ENCODE peak calls at places on chromosome X, in ten cellular contexts. O, K, L, A, E, H, S, J, P and U are unnamed samples.

GRCh38 chrX:19846995-19847790 is 40.2 kb downstream of the SH3KBP1 start:
- DNase-seq in O (no peak), K (no peak), L (peak), A (peak), E (no peak), H (no peak), S (no peak), J (no peak), P (no peak), U (no peak)

GRCh38 chrX:13110427-13111324 is 66.3 kb upstream of the FAM9C start:
- DNase-seq in O (no peak), K (peak), L (peak), A (no peak), E (no peak), H (no peak), S (no peak), J (no peak), P (no peak), U (peak)

GRCh38 chrX:34365482-34365881 is 233.4 kb upstream of the FAM47A start:
- DNase-seq in O (no peak), K (no peak), L (peak), A (peak), E (no peak), H (no peak), S (no peak), J (no peak), P (no peak), U (no peak)

GRCh38 chrX:119606508-119607389 is 525 bp upstream of the NKRF start:
- DNase-seq in O (no peak), K (no peak), L (no peak), A (peak), E (no peak), H (no peak), S (no peak), J (no peak), P (no peak), U (no peak)

GRCh38 chrX:72307646-72308051 is 1.9 kb upstream of the CITED1 start:
- DNase-seq in O (no peak), K (no peak), L (no peak), A (no peak), E (no peak), H (no peak), S (no peak), J (no peak), P (no peak), U (no peak)

GRCh38 chrX:153400146-153401132 is 711 bp downstream of the PNMA6E start:
- DNase-seq in O (no peak), K (peak), L (peak), A (peak), E (peak), H (peak), S (no peak), J (no peak), P (no peak), U (no peak)

GRCh38 chrX:41922125-41922521 is 1.2 kb downstream of the CASK start:
- DNase-seq in O (no peak), K (no peak), L (peak), A (peak), E (no peak), H (no peak), S (no peak), J (no peak), P (no peak), U (no peak)

GRCh38 chrX:13283968-13284914 is 35.6 kb downstream of the ATXN3L start:
- DNase-seq in O (no peak), K (no peak), L (peak), A (no peak), E (no peak), H (no peak), S (no peak), J (no peak), P (no peak), U (no peak)

GRCh38 chrX:103384672-103385071 is 8.3 kb downstream of the BEX3 start:
- DNase-seq in O (no peak), K (no peak), L (no peak), A (no peak), E (no peak), H (no peak), S (no peak), J (no peak), P (no peak), U (no peak)

GRCh38 chrX:153495362-153495751 is 577 bp downstream of the BGN start:
- DNase-seq in O (no peak), K (no peak), L (no peak), A (no peak), E (no peak), H (no peak), S (no peak), J (no peak), P (no peak), U (no peak)

GRCh38 chrX:67610282-67610681 is 66.5 kb downstream of the AR start:
- DNase-seq in O (no peak), K (no peak), L (no peak), A (no peak), E (no peak), H (no peak), S (no peak), J (no peak), P (no peak), U (no peak)

GRCh38 chrX:47629419-47630210 is at the start of gene CFP:
- DNase-seq in O (no peak), K (no peak), L (no peak), A (no peak), E (no peak), H (no peak), S (no peak), J (no peak), P (no peak), U (no peak)

GRCh38 chrX:80430826-80431501 is 10.7 kb downstream of the TENT5D start:
- DNase-seq in O (no peak), K (no peak), L (no peak), A (no peak), E (no peak), H (no peak), S (no peak), J (no peak), P (no peak), U (no peak)

GRCh38 chrX:13000311-13000811 is 25.5 kb downstream of the TMSB4X start:
- DNase-seq in O (no peak), K (no peak), L (no peak), A (peak), E (no peak), H (no peak), S (peak), J (no peak), P (no peak), U (no peak)

GRCh38 chrX:78092296-78092695 is 11.8 kb upstream of the PGK1 start:
- DNase-seq in O (no peak), K (no peak), L (peak), A (no peak), E (peak), H (no peak), S (peak), J (no peak), P (no peak), U (no peak)

GRCh38 chrX:145552643-145553042 is 265.0 kb upstream of the SLITRK2 start:
- DNase-seq in O (no peak), K (no peak), L (no peak), A (no peak), E (no peak), H (no peak), S (no peak), J (no peak), P (no peak), U (no peak)

GRCh38 chrX:71533514-71533849 is 578 bp downstream of the OGT start:
- DNase-seq in O (no peak), K (no peak), L (no peak), A (no peak), E (no peak), H (no peak), S (no peak), J (no peak), P (no peak), U (no peak)

GRCh38 chrX:68681443-68681941 is 34.0 kb downstream of the STARD8 start:
- DNase-seq in O (no peak), K (no peak), L (no peak), A (no peak), E (no peak), H (no peak), S (peak), J (no peak), P (no peak), U (no peak)

GRCh38 chrX:7065473-7065872 is 82.0 kb upstream of the STS start:
- DNase-seq in O (no peak), K (no peak), L (no peak), A (no peak), E (no peak), H (no peak), S (no peak), J (no peak), P (no peak), U (no peak)

GRCh38 chrX:151370906-151371305 is 26.1 kb upstream of the VMA21 start:
- DNase-seq in O (no peak), K (no peak), L (no peak), A (no peak), E (peak), H (no peak), S (no peak), J (no peak), P (no peak), U (no peak)

GRCh38 chrX:38215141-38215540 is 5.5 kb downstream of the SRPX start:
- DNase-seq in O (no peak), K (no peak), L (peak), A (no peak), E (no peak), H (no peak), S (no peak), J (no peak), P (no peak), U (no peak)

GRCh38 chrX:20333672-20334071 is 67.0 kb upstream of the RPS6KA3 start:
- DNase-seq in O (no peak), K (no peak), L (no peak), A (no peak), E (no peak), H (no peak), S (no peak), J (no peak), P (no peak), U (no peak)

GRCh38 chrX:103423955-103424640 is 47.8 kb downstream of the BEX3 start:
- DNase-seq in O (no peak), K (no peak), L (no peak), A (no peak), E (no peak), H (no peak), S (no peak), J (no peak), P (no peak), U (no peak)

GRCh38 chrX:15344106-15344505 is 8.8 kb upstream of the PIGA start:
- DNase-seq in O (no peak), K (no peak), L (no peak), A (no peak), E (no peak), H (no peak), S (no peak), J (no peak), P (no peak), U (no peak)

DNA sequence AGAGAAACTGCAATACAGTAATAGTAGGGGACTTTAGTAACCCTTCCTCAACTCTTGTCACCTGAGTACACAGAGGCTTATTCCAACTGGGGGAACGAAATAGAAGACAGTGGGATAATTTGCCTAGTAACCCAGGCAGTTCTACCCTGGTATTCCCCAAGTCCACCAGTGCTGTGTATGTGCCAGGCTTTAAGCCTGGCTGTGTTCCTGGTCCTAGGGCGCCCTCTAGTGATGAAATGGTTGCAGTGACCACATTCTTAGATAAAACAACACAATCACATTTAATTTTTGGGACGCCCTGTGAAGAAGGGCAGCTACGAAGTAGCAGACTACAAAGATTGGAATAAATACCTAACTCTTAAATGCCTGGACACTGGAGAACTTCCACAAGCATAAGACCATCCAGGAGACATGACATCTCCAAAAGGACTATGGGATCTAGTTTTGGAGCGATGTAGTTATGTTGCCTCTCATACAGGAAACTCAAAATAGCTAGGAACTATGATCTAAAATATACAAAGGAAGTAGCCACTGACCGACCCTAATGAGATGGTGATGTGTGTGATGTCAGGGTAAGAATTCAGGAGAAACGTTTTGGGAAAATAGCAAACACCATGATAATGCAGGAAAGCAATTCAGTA is 288.5 kb upstream of the ZCCHC13 start:
- DNase-seq in O (peak), K (peak), L (peak), A (peak), E (peak), H (no peak), S (peak), J (no peak), P (peak), U (no peak)
- TF ChIP-seq POLR2A in O (no peak), K (no peak), L (no peak), A (no peak), E (no peak), H (no peak), S (no peak), J (no peak), P (no peak), U (no peak)

GRCh38 chrX:9341305-9342201 is 123.3 kb upstream of the TBL1X start:
- DNase-seq in O (peak), K (peak), L (peak), A (peak), E (no peak), H (peak), S (peak), J (no peak), P (peak), U (no peak)

GRCh38 chrX:9343971-9344370 is 120.9 kb upstream of the TBL1X start:
- DNase-seq in O (no peak), K (no peak), L (no peak), A (no peak), E (no peak), H (no peak), S (no peak), J (no peak), P (no peak), U (no peak)

GRCh38 chrX:9340619-9341304 is 124.1 kb upstream of the TBL1X start:
- DNase-seq in O (no peak), K (peak), L (peak), A (peak), E (no peak), H (peak), S (peak), J (no peak), P (peak), U (no peak)

GRCh38 chrX:9339603-9340569 is 125.0 kb upstream of the TBL1X start:
- DNase-seq in O (no peak), K (peak), L (no peak), A (peak), E (no peak), H (peak), S (no peak), J (no peak), P (peak), U (no peak)

GRCh38 chrX:9342581-9343051 is 122.2 kb upstream of the TBL1X start:
- DNase-seq in O (peak), K (peak), L (peak), A (peak), E (peak), H (peak), S (no peak), J (peak), P (peak), U (no peak)
- TF ChIP-seq POLR2A in O (no peak), K (no peak), L (no peak), A (no peak), E (no peak), H (no peak), S (no peak), J (no peak), P (no peak), U (no peak)

GRCh38 chrX:45849261-45849660 is 648.6 kb upstream of the DIPK2B start:
- DNase-seq in O (no peak), K (no peak), L (peak), A (no peak), E (peak), H (no peak), S (no peak), J (no peak), P (no peak), U (no peak)

GRCh38 chrX:45850197-45850774 is 649.6 kb upstream of the DIPK2B start:
- DNase-seq in O (no peak), K (no peak), L (peak), A (no peak), E (no peak), H (no peak), S (no peak), J (no peak), P (no peak), U (no peak)

GRCh38 chrX:45852884-45853283 is 652.2 kb upstream of the DIPK2B start:
- DNase-seq in O (no peak), K (no peak), L (no peak), A (no peak), E (no peak), H (no peak), S (no peak), J (no peak), P (no peak), U (no peak)

GRCh38 chrX:45850775-45851433 is 650.2 kb upstream of the DIPK2B start:
- DNase-seq in O (no peak), K (peak), L (no peak), A (peak), E (peak), H (peak), S (no peak), J (no peak), P (no peak), U (no peak)

DNA sequence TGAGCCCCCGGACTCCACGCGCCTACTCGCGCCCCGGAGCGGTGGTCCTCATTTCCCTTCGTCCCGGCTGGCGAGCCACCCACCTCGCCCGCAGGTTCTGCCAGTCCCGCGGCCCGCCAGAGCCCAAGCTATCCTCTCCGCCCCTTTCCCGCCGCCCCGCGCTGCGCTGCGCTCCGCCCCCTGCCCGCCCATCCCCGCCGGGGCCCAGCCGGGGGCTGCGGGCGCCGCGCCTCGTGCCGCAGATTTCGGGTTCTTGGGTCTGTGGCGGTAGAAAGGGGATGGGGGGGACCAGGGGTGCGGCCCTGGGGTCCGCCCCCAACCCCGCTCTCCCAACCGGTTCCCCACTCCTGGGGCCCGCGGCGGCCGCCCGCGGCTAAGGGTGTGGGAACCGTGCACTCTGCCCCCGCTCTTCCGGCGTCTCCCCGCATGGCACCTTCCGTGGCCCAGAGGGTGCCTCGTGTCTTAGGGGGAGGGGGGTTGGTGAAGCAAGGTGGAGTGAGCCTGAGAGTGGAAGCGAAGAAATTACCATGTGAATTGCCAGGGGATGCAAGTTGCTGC is 650.8 kb upstream of the DIPK2B start:
- DNase-seq in O (peak), K (peak), L (peak), A (peak), E (no peak), H (peak), S (no peak), J (no peak), P (no peak), U (no peak)
- TF ChIP-seq POLR2A in O (no peak), K (no peak), L (no peak), A (no peak), E (no peak), H (no peak), S (no peak), J (no peak), P (no peak), U (peak)

GRCh38 chrX:70453024-70453618 is 8.5 kb downstream of the DLG3 start:
- DNase-seq in O (no peak), K (no peak), L (no peak), A (no peak), E (no peak), H (no peak), S (no peak), J (no peak), P (no peak), U (no peak)

GRCh38 chrX:70449457-70449966 is 4.9 kb downstream of the DLG3 start:
- DNase-seq in O (no peak), K (no peak), L (no peak), A (no peak), E (no peak), H (no peak), S (no peak), J (no peak), P (no peak), U (no peak)

GRCh38 chrX:70455366-70456202 is 10.9 kb downstream of the DLG3 start:
- DNase-seq in O (no peak), K (peak), L (no peak), A (no peak), E (no peak), H (no peak), S (no peak), J (no peak), P (no peak), U (no peak)

GRCh38 chrX:70454441-70455365 is 10.1 kb downstream of the DLG3 start:
- DNase-seq in O (peak), K (peak), L (peak), A (peak), E (peak), H (peak), S (no peak), J (no peak), P (peak), U (no peak)

GRCh38 chrX:70452143-70452733 is 7.6 kb downstream of the DLG3 start:
- DNase-seq in O (peak), K (peak), L (peak), A (peak), E (peak), H (peak), S (no peak), J (no peak), P (peak), U (no peak)
- TF ChIP-seq POLR2A in O (no peak), K (peak), L (no peak), A (no peak), E (no peak), H (no peak), S (no peak), J (no peak), P (no peak), U (no peak)

GRCh38 chrX:48676106-48676892 is 7.3 kb upstream of the WAS start:
- DNase-seq in O (peak), K (peak), L (peak), A (peak), E (peak), H (peak), S (peak), J (peak), P (peak), U (no peak)
- TF ChIP-seq POLR2A in O (peak), K (peak), L (peak), A (no peak), E (peak), H (peak), S (peak), J (peak), P (peak), U (no peak)

GRCh38 chrX:39427492-39428289 is 626.4 kb downstream of the MID1IP1 start:
- DNase-seq in O (no peak), K (no peak), L (peak), A (no peak), E (no peak), H (no peak), S (no peak), J (no peak), P (no peak), U (no peak)
- TF ChIP-seq POLR2A in O (no peak), K (no peak), L (no peak), A (no peak), E (no peak), H (no peak), S (no peak), J (no peak), P (no peak), U (no peak)